ENCODE peak calls at places on chromosome X, in nine cellular contexts. R, P, W, N, B, G, H, K and E are unnamed samples.

GRCh38 chrX:40063555-40063954 is 34.2 kb downstream of the BCOR start:
- DNase-seq in R (no peak), P (no peak), W (no peak), N (no peak), B (no peak), G (no peak), H (no peak), K (no peak), E (no peak)

GRCh38 chrX:43717161-43717560 is 61.1 kb downstream of the MAOA start:
- DNase-seq in R (no peak), P (no peak), W (no peak), N (no peak), B (no peak), G (no peak), H (no peak), K (no peak), E (no peak)

GRCh38 chrX:144849141-144849540 is 398.2 kb upstream of the SPANXN1 start:
- DNase-seq in R (no peak), P (no peak), W (no peak), N (no peak), B (no peak), G (no peak), H (no peak), K (no peak), E (no peak)

GRCh38 chrX:104318330-104319009 is 63.7 kb upstream of the ESX1 start:
- DNase-seq in R (no peak), P (no peak), W (no peak), N (no peak), B (no peak), G (no peak), H (peak; percentile 17), K (no peak), E (no peak)

GRCh38 chrX:134074151-134074550 is 88.8 kb upstream of the GPC3 start:
- DNase-seq in R (no peak), P (no peak), W (no peak), N (no peak), B (no peak), G (no peak), H (no peak), K (no peak), E (no peak)

GRCh38 chrX:68433155-68433980 is at the start of gene OPHN1:
- DNase-seq in R (peak; percentile 70), P (peak; percentile 83), W (peak; percentile 81), N (no peak), B (peak; percentile 92), G (peak; percentile 77), H (peak; percentile 69), K (peak; percentile 85), E (peak; percentile 92)

GRCh38 chrX:46433892-46434291 is 111.3 kb downstream of the ZNF674 start:
- DNase-seq in R (no peak), P (no peak), W (no peak), N (no peak), B (no peak), G (no peak), H (peak; percentile 36), K (no peak), E (no peak)

GRCh38 chrX:129637217-129638109 is 17.3 kb downstream of the APLN start:
- DNase-seq in R (peak; percentile 88), P (peak; percentile 56), W (peak; percentile 75), N (peak; percentile 87), B (peak; percentile 93), G (peak; percentile 71), H (peak; percentile 51), K (peak; percentile 73), E (no peak)

GRCh38 chrX:123330229-123330942 is 146.3 kb downstream of the GRIA3 start:
- DNase-seq in R (no peak), P (no peak), W (no peak), N (no peak), B (no peak), G (no peak), H (no peak), K (no peak), E (no peak)

GRCh38 chrX:69138512-69138911 is 26.7 kb downstream of the PJA1 start:
- DNase-seq in R (no peak), P (no peak), W (no peak), N (no peak), B (no peak), G (no peak), H (no peak), K (no peak), E (peak; percentile 23)

GRCh38 chrX:107576841-107577240 is 51.5 kb upstream of the PRPS1 start:
- DNase-seq in R (no peak), P (no peak), W (no peak), N (no peak), B (no peak), G (no peak), H (no peak), K (no peak), E (no peak)

GRCh38 chrX:13938053-13938765 is 91.5 kb downstream of the GEMIN8 start:
- DNase-seq in R (no peak), P (no peak), W (peak; percentile 45), N (no peak), B (no peak), G (peak; percentile 15), H (no peak), K (peak; percentile 62), E (peak; percentile 80)

GRCh38 chrX:30881390-30881789 is 7.7 kb downstream of the TAB3 start:
- DNase-seq in R (no peak), P (no peak), W (no peak), N (no peak), B (no peak), G (no peak), H (no peak), K (no peak), E (no peak)

GRCh38 chrX:140507223-140507981 is 2.5 kb upstream of the SOX3 start:
- DNase-seq in R (no peak), P (no peak), W (no peak), N (no peak), B (no peak), G (no peak), H (no peak), K (no peak), E (no peak)

GRCh38 chrX:3545901-3546300 is 167.5 kb downstream of the PRKX start:
- DNase-seq in R (no peak), P (no peak), W (no peak), N (no peak), B (no peak), G (no peak), H (no peak), K (no peak), E (no peak)

GRCh38 chrX:49972313-49972712 is 49.9 kb downstream of the CLCN5 start:
- DNase-seq in R (no peak), P (no peak), W (no peak), N (no peak), B (no peak), G (no peak), H (peak; percentile 25), K (no peak), E (no peak)

GRCh38 chrX:17596546-17597205 is 140.6 kb upstream of the SCML1 start:
- DNase-seq in R (no peak), P (no peak), W (no peak), N (no peak), B (no peak), G (no peak), H (no peak), K (no peak), E (no peak)

GRCh38 chrX:140050906-140051305 is 85.6 kb upstream of the CXorf66 start:
- DNase-seq in R (no peak), P (no peak), W (no peak), N (no peak), B (no peak), G (no peak), H (no peak), K (no peak), E (no peak)

GRCh38 chrX:70084592-70084991 is 22.3 kb downstream of the OTUD6A start:
- DNase-seq in R (no peak), P (no peak), W (no peak), N (no peak), B (no peak), G (no peak), H (no peak), K (no peak), E (no peak)

GRCh38 chrX:78109458-78109857 is 5.4 kb downstream of the PGK1 start:
- DNase-seq in R (no peak), P (no peak), W (no peak), N (no peak), B (no peak), G (no peak), H (no peak), K (no peak), E (no peak)
- H3K36me3 ChIP-seq in R (peaks cover 28% of the 10 kb centered on the region), P (no peaks in the 10 kb centered on the region), W (peaks cover 3% of the 10 kb centered on the region), N (peaks cover 22% of the 10 kb centered on the region), B (peaks cover 8% of the 10 kb centered on the region), G (no peaks in the 10 kb centered on the region), H (peaks cover 6% of the 10 kb centered on the region), K (peaks cover 31% of the 10 kb centered on the region), E (peaks cover 21% of the 10 kb centered on the region)

DNA sequence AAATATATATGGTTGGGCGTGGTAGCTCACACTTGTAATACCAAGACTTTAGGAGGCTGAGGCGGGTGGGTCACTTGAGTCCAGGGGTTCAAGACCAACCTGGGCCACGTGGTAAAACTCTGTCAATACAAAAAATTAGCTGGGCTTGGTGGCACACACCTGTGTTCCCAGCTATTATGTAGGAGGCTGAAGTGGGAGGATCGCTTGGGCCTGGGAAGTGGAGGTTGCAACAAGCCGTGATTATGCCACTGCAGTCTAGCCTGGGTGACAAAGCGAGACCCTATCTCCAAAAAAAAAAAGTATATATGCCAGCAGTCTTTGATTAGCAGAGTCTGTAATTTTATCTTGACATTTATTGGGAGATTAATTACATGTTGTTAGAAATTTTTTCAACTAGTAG is 8.7 kb downstream of the EIF2S3 start:
- DNase-seq in R (no peak), P (no peak), W (no peak), N (no peak), B (no peak), G (no peak), H (no peak), K (no peak), E (no peak)
- H3K36me3 ChIP-seq in R (peaks cover 85% of the 10 kb centered on the region), P (peaks cover 6% of the 10 kb centered on the region), W (no peaks in the 10 kb centered on the region), N (peaks cover 17% of the 10 kb centered on the region), B (peaks cover 85% of the 10 kb centered on the region), G (no peaks in the 10 kb centered on the region), H (peaks cover 64% of the 10 kb centered on the region), K (peaks cover 99% of the 10 kb centered on the region), E (no peaks in the 10 kb centered on the region)

GRCh38 chrX:115649461-115650063 is 88.6 kb downstream of the PLS3 start:
- DNase-seq in R (no peak), P (no peak), W (no peak), N (no peak), B (no peak), G (no peak), H (peak; percentile 23), K (no peak), E (no peak)
- H3K36me3 ChIP-seq in R (peaks cover 26% of the 10 kb centered on the region), P (no peaks in the 10 kb centered on the region), W (no peaks in the 10 kb centered on the region), N (no peaks in the 10 kb centered on the region), B (peaks cover 4% of the 10 kb centered on the region), G (no peaks in the 10 kb centered on the region), H (peaks cover 39% of the 10 kb centered on the region), K (peaks cover 50% of the 10 kb centered on the region), E (peaks cover 19% of the 10 kb centered on the region)

DNA sequence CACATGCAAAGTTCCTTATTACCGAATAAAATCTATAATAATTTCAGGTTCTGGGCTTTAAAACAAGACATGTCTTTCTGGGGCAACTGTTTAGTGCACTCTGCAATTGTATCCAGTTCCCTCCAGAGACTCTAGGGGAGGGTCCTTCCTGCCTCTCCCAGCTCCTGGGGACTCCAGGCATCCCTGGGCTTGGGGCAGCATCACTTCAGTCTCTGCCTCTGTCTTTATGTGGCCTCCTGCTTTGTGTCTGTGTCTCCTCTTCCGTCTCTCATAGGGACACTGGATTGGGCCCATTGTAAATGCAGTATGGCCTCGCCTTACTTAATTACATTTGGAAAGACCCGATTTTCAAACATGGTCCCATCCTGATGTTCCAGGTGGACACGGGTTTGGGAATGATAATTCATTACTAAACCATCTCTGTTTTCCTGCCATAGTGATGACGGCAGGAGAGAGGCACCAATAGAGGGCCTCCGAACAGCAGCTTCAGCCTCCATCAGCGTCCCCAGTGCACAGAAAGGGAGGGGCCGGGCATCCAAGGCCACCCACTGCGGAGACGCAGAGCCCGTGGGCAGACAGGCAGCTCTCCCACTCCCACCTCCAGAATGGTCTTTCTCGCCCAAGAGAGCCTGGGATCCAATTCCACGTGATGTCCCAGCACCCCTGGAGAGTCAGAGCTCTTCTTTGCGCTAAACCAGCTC is 11.0 kb upstream of the ASMTL start:
- DNase-seq in R (no peak), P (peak; percentile 19), W (no peak), N (peak; percentile 45), B (peak; percentile 78), G (no peak), H (no peak), K (peak; percentile 14), E (peak; percentile 3)
- H3K36me3 ChIP-seq in R (no peaks in the 10 kb centered on the region), P (no peaks in the 10 kb centered on the region), W (no peaks in the 10 kb centered on the region), N (peaks cover 19% of the 10 kb centered on the region), B (no peaks in the 10 kb centered on the region), G (no peaks in the 10 kb centered on the region), H (no peaks in the 10 kb centered on the region), K (no peaks in the 10 kb centered on the region), E (no peaks in the 10 kb centered on the region)